ENCODE peak calls at places on chromosomes 3 and 15, in five cellular contexts. O is CD14-positive monocyte, G is Panc1, B is omental fat pad, V is left ventricle myocardium inferior. U is an unnamed sample.

GRCh38 chr3:11499144-11499543 is 144.6 kb downstream of the VGLL4 start:
- DNase-seq in O (no peak), G (no peak), B (no peak), V (no peak), U (no peak)

GRCh38 chr3:127152676-127153505 is 40.0 kb upstream of the PRR23E start:
- DNase-seq in O (no peak), G (no peak), B (no peak), V (no peak), U (no peak)

GRCh38 chr3:81864273-81864672 is 102.8 kb upstream of the GBE1 start:
- DNase-seq in O (no peak), G (no peak), B (no peak), V (no peak), U (no peak)

GRCh38 chr3:136818851-136819783 is at the start of gene SLC35G2:
- DNase-seq in O (no peak), G (no peak), B (peak; percentile 29), V (peak; percentile 54), U (no peak)

GRCh38 chr3:156633335-156633734 is 41.1 kb upstream of the TIPARP start:
- DNase-seq in O (no peak), G (no peak), B (no peak), V (peak; percentile 38), U (no peak)

GRCh38 chr15:70358011-70358819 is 260.5 kb upstream of the TLE3 start:
- DNase-seq in O (peak; percentile 22), G (no peak), B (no peak), V (no peak), U (no peak)

GRCh38 chr3:11601446-11602241 is 42.1 kb downstream of the VGLL4 start:
- DNase-seq in O (no peak), G (no peak), B (no peak), V (peak; percentile 62), U (no peak)

GRCh38 chr3:10518506-10519150 is 13.2 kb upstream of the ATP2B2 start:
- DNase-seq in O (peak; percentile 30), G (no peak), B (no peak), V (peak; percentile 30), U (no peak)

GRCh38 chr3:172021165-172021564 is 18.2 kb upstream of the FNDC3B start:
- DNase-seq in O (no peak), G (no peak), B (no peak), V (no peak), U (no peak)

GRCh38 chr15:39628131-39628482 is 47.2 kb downstream of the THBS1 start:
- DNase-seq in O (no peak), G (no peak), B (no peak), V (no peak), U (no peak)

GRCh38 chr3:192444096-192444790 is 283.1 kb downstream of the FGF12 start:
- DNase-seq in O (no peak), G (peak; percentile 51), B (peak; percentile 42), V (peak; percentile 43), U (peak; percentile 50)

GRCh38 chr3:169286214-169286613 is 377.3 kb downstream of the MECOM start:
- DNase-seq in O (no peak), G (no peak), B (no peak), V (no peak), U (no peak)

GRCh38 chr3:124824286-124824915 is 62.8 kb downstream of the ITGB5 start:
- DNase-seq in O (no peak), G (no peak), B (no peak), V (no peak), U (no peak)

GRCh38 chr15:99962006-99962561 is 228.8 kb upstream of the LYSMD4 start:
- DNase-seq in O (no peak), G (no peak), B (no peak), V (no peak), U (no peak)

GRCh38 chr3:162170581-162170980 is 674.0 kb downstream of the OTOL1 start:
- DNase-seq in O (no peak), G (no peak), B (no peak), V (no peak), U (no peak)

GRCh38 chr3:182671942-182672341 is 121.4 kb upstream of the ATP11B start:
- DNase-seq in O (no peak), G (no peak), B (no peak), V (no peak), U (no peak)

GRCh38 chr3:32430900-32431299 is 39.2 kb downstream of the CMTM7 start:
- DNase-seq in O (no peak), G (no peak), B (no peak), V (no peak), U (no peak)

GRCh38 chr3:56813656-56813965 is 11.9 kb upstream of the ARHGEF3 start:
- DNase-seq in O (no peak), G (no peak), B (no peak), V (no peak), U (no peak)

GRCh38 chr3:45227946-45228345 is 1.9 kb upstream of the TMEM158 start:
- DNase-seq in O (no peak), G (no peak), B (no peak), V (no peak), U (no peak)

GRCh38 chr3:2172561-2173171 is 74.0 kb downstream of the CNTN4 start:
- DNase-seq in O (no peak), G (no peak), B (no peak), V (no peak), U (no peak)

GRCh38 chr3:196193738-196194541 is 17.3 kb downstream of the ZDHHC19 start:
- DNase-seq in O (peak; percentile 95), G (no peak), B (no peak), V (peak; percentile 78), U (no peak)

GRCh38 chr15:88865498-88866099 is 29.7 kb downstream of the HAPLN3 start:
- DNase-seq in O (no peak), G (no peak), B (no peak), V (no peak), U (no peak)

GRCh38 chr3:72336821-72337479 is 511.3 kb downstream of the SHQ1 start:
- DNase-seq in O (no peak), G (no peak), B (peak; percentile 51), V (peak; percentile 89), U (peak; percentile 78)

GRCh38 chr3:24566927-24567326 is 72.3 kb upstream of the THRB start:
- DNase-seq in O (no peak), G (no peak), B (no peak), V (no peak), U (no peak)

GRCh38 chr3:45528429-45528828 is 66.1 kb upstream of the LIMD1 start:
- DNase-seq in O (no peak), G (no peak), B (no peak), V (no peak), U (no peak)

GRCh38 chr3:198067416-198067815 is 107.4 kb downstream of the LMLN start:
- DNase-seq in O (no peak), G (no peak), B (no peak), V (no peak), U (no peak)

GRCh38 chr3:23175361-23176073 is 27.6 kb upstream of the UBE2E2 start:
- DNase-seq in O (no peak), G (no peak), B (no peak), V (no peak), U (no peak)

GRCh38 chr15:86433983-86434382 is 354.3 kb downstream of the AGBL1 start:
- DNase-seq in O (no peak), G (no peak), B (no peak), V (no peak), U (no peak)

GRCh38 chr3:13588221-13588701 is 39.3 kb downstream of the FBLN2 start:
- DNase-seq in O (no peak), G (no peak), B (no peak), V (no peak), U (no peak)

GRCh38 chr3:13587442-13587841 is 38.5 kb downstream of the FBLN2 start:
- DNase-seq in O (no peak), G (no peak), B (no peak), V (no peak), U (no peak)

GRCh38 chr3:13590841-13591515 is 42.1 kb downstream of the FBLN2 start:
- DNase-seq in O (no peak), G (no peak), B (no peak), V (no peak), U (no peak)

GRCh38 chr3:13584901-13585300 is 36.0 kb downstream of the FBLN2 start:
- DNase-seq in O (peak; percentile 36), G (no peak), B (no peak), V (no peak), U (no peak)

GRCh38 chr3:13588971-13589370 is 40.0 kb downstream of the FBLN2 start:
- DNase-seq in O (no peak), G (no peak), B (no peak), V (no peak), U (no peak)
- TF ChIP-seq CTCF in O (no peak), G (no peak), B (no peak), V (no peak), U (no peak)

DNA sequence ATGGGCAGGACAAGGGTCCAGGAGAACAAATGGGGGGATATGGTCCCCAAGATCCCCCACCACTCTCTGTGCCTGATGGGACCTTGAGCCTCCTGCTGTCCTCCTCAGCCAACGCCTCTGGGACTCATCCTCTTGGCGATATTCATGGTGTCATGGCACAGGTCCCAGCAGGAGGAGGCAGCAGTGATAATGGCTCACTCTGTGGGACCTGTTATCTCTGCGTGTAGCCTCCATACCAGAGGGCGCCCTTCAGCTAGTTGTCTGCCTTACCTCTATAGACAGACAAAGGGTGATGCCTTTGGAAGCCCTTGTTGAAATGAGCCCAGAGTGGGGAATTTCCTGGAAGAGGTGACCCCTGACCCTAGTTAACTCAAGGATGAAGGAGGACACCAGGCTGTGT is 7.4 kb downstream of the ZBTB47 start:
- DNase-seq in O (no peak), G (no peak), B (no peak), V (no peak), U (no peak)
- TF ChIP-seq CTCF in O (no peak), G (no peak), B (no peak), V (peak; percentile 26), U (no peak)

DNA sequence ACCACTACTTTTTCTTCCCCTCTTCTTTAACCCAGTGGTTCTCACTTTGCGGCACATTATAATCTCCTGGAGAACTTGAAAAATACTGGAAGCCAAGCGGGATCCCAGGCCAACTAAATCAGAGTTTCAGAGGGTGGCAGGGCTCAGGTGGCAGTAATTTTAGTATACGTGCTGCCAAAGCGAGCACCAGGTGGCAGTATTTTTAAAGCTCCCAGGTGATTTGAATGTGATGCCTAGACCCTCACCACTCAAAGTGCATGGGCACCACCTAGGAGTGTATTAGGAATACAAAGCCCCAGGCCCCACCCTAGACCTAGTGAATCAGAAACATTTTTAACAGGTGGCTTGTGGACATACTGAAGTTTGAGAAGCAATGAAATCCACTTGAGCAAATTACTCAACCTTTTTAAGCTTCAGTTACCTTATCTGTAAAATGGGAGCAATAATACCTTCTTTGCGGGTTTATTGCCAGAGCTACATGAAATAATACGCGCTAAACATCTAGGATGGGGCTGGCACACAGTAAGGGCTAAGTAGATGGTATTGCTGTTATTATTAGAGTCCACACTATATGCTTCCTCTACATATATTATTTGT is 8.3 kb downstream of the B3GALNT1 start:
- DNase-seq in O (no peak), G (no peak), B (no peak), V (no peak), U (no peak)
- TF ChIP-seq CTCF in O (no peak), G (peak; percentile 81), B (no peak), V (peak; percentile 54), U (no peak)

DNA sequence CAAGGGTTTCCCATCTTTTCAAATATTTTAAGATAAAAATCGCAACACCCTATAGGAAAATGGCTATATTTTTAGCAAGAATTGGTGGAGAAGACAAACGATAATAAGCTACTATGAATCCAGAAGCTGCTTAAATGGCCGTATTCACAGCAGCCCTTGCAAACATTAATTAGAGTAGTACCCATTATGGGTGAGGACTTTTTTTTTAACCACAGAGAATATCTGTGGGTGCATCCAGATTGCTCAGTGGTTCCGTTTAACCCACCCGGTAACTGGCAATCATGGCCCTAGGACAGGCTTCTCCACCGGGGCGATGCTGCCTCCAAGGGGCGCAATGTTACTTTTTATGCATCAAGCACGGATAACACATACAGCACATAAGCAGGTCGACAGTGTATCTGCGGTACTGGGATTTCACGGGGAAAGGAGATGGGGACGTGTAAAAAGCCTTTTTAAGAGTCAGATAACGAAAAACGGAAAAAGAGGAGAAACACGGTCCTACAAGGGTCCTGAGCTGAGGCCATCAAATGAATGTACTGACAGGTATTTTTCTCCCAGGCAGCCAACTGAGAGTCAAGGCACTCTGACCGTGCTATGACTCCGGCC is 968 bp upstream of the TMEM266 start:
- DNase-seq in O (no peak), G (no peak), B (no peak), V (no peak), U (no peak)
- TF ChIP-seq CTCF in O (peak; percentile 16), G (peak; percentile 74), B (no peak), V (peak; percentile 12), U (no peak)

U was measured in tibial nerve.